ENCODE peak calls at places on chromosomes 4 and X, in nine cellular contexts. One of them, this sample, is unnamed.

GRCh38 chr4:120922390-120923200 is at the start of gene PRDM5:
- DNase-seq in neural progenitor cell: peak; percentile 82
- DNase-seq in dorsolateral prefrontal cortex: no peak
- DNase-seq in nephron progenitor cell: peak; percentile 72
- DNase-seq in A549: peak; percentile 30
- DNase-seq in colonic mucosa: peak; percentile 60
- DNase-seq in GM13976: peak; percentile 35
- DNase-seq in endodermal cell: peak; percentile 89
- DNase-seq in heart right ventricle: peak; percentile 57
- DNase-seq in this sample: peak; percentile 65

GRCh38 chr4:124060261-124060918 is 652.1 kb downstream of the ANKRD50 start:
- DNase-seq in neural progenitor cell: no peak
- DNase-seq in dorsolateral prefrontal cortex: no peak
- DNase-seq in nephron progenitor cell: no peak
- DNase-seq in A549: no peak
- DNase-seq in colonic mucosa: peak; percentile 29
- DNase-seq in GM13976: no peak
- DNase-seq in endodermal cell: no peak
- DNase-seq in heart right ventricle: peak; percentile 73
- DNase-seq in this sample: no peak

GRCh38 chr4:99352602-99353580 is at the start of gene ADH1C:
- DNase-seq in neural progenitor cell: no peak
- DNase-seq in dorsolateral prefrontal cortex: no peak
- DNase-seq in nephron progenitor cell: no peak
- DNase-seq in A549: no peak
- DNase-seq in colonic mucosa: peak; percentile 71
- DNase-seq in GM13976: no peak
- DNase-seq in endodermal cell: no peak
- DNase-seq in heart right ventricle: peak; percentile 23
- DNase-seq in this sample: no peak

GRCh38 chrX:1524874-1525582 is 12.0 kb downstream of the P2RY8 start:
- DNase-seq in neural progenitor cell: no peak
- DNase-seq in dorsolateral prefrontal cortex: no peak
- DNase-seq in nephron progenitor cell: no peak
- DNase-seq in A549: no peak
- DNase-seq in colonic mucosa: no peak
- DNase-seq in GM13976: no peak
- DNase-seq in endodermal cell: no peak
- DNase-seq in heart right ventricle: no peak
- DNase-seq in this sample: no peak

GRCh38 chr4:99564921-99565320 is 1.1 kb upstream of the TRMT10A start:
- DNase-seq in neural progenitor cell: no peak
- DNase-seq in dorsolateral prefrontal cortex: no peak
- DNase-seq in nephron progenitor cell: no peak
- DNase-seq in A549: no peak
- DNase-seq in colonic mucosa: no peak
- DNase-seq in GM13976: no peak
- DNase-seq in endodermal cell: no peak
- DNase-seq in heart right ventricle: no peak
- DNase-seq in this sample: no peak

GRCh38 chrX:20240201-20240600 is 26.5 kb downstream of the RPS6KA3 start:
- DNase-seq in neural progenitor cell: no peak
- DNase-seq in dorsolateral prefrontal cortex: no peak
- DNase-seq in nephron progenitor cell: no peak
- DNase-seq in A549: no peak
- DNase-seq in colonic mucosa: no peak
- DNase-seq in GM13976: no peak
- DNase-seq in endodermal cell: no peak
- DNase-seq in heart right ventricle: no peak
- DNase-seq in this sample: no peak

GRCh38 chrX:93874554-93874953 is 200.5 kb downstream of the FAM133A start:
- DNase-seq in neural progenitor cell: peak; percentile 77
- DNase-seq in dorsolateral prefrontal cortex: no peak
- DNase-seq in nephron progenitor cell: peak; percentile 50
- DNase-seq in A549: no peak
- DNase-seq in colonic mucosa: peak; percentile 22
- DNase-seq in GM13976: no peak
- DNase-seq in endodermal cell: peak; percentile 68
- DNase-seq in heart right ventricle: no peak
- DNase-seq in this sample: no peak

GRCh38 chr4:8920969-8921368 is 49.3 kb upstream of the HMX1 start:
- DNase-seq in neural progenitor cell: no peak
- DNase-seq in dorsolateral prefrontal cortex: no peak
- DNase-seq in nephron progenitor cell: no peak
- DNase-seq in A549: no peak
- DNase-seq in colonic mucosa: peak; percentile 12
- DNase-seq in GM13976: no peak
- DNase-seq in endodermal cell: no peak
- DNase-seq in heart right ventricle: no peak
- DNase-seq in this sample: no peak

GRCh38 chrX:23127586-23127985 is 127.8 kb downstream of the DDX53 start:
- DNase-seq in neural progenitor cell: no peak
- DNase-seq in dorsolateral prefrontal cortex: no peak
- DNase-seq in nephron progenitor cell: no peak
- DNase-seq in A549: no peak
- DNase-seq in colonic mucosa: no peak
- DNase-seq in GM13976: no peak
- DNase-seq in endodermal cell: no peak
- DNase-seq in heart right ventricle: no peak
- DNase-seq in this sample: no peak

GRCh38 chrX:8314881-8315280 is 143.8 kb upstream of the VCX2 start:
- DNase-seq in neural progenitor cell: no peak
- DNase-seq in dorsolateral prefrontal cortex: no peak
- DNase-seq in nephron progenitor cell: no peak
- DNase-seq in A549: no peak
- DNase-seq in colonic mucosa: no peak
- DNase-seq in GM13976: no peak
- DNase-seq in endodermal cell: no peak
- DNase-seq in heart right ventricle: no peak
- DNase-seq in this sample: no peak

GRCh38 chrX:8323356-8323755 is 141.3 kb upstream of the VCX3B start:
- DNase-seq in neural progenitor cell: no peak
- DNase-seq in dorsolateral prefrontal cortex: no peak
- DNase-seq in nephron progenitor cell: no peak
- DNase-seq in A549: no peak
- DNase-seq in colonic mucosa: no peak
- DNase-seq in GM13976: no peak
- DNase-seq in endodermal cell: peak; percentile 51
- DNase-seq in heart right ventricle: no peak
- DNase-seq in this sample: no peak

DNA sequence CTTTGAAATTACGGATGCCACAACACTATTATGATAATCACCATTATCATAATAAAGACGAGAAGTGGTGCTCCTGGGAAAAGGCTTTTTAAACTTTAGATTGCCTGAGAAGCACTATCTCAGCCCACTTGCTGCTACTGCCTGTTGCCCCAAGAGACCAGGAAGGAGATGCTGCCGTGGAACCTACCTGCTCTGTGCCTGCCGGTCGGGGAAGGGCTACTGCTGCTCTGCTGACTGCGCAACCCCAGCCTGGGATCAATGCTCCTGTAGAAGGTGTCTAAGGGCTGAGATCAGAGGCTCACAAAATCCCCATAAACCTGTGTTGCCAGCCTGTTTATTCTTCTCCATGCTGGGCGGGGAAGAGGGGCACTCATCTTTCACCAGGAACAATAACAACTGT is 145.3 kb upstream of the VCX3B start:
- DNase-seq in neural progenitor cell: no peak
- DNase-seq in dorsolateral prefrontal cortex: no peak
- DNase-seq in nephron progenitor cell: no peak
- DNase-seq in A549: no peak
- DNase-seq in colonic mucosa: no peak
- DNase-seq in GM13976: no peak
- DNase-seq in endodermal cell: peak; percentile 55
- DNase-seq in heart right ventricle: no peak
- DNase-seq in this sample: no peak
- TF ChIP-seq CTCF in neural progenitor cell: no peak
- TF ChIP-seq CTCF in dorsolateral prefrontal cortex: no peak
- TF ChIP-seq CTCF in nephron progenitor cell: no peak
- TF ChIP-seq CTCF in A549: no peak
- TF ChIP-seq CTCF in colonic mucosa: no peak
- TF ChIP-seq CTCF in GM13976: no peak
- TF ChIP-seq CTCF in endodermal cell: no peak
- TF ChIP-seq CTCF in heart right ventricle: no peak
- TF ChIP-seq CTCF in this sample: no peak

GRCh38 chrX:136711147-136711546 is 63.2 kb downstream of the CD40LG start:
- DNase-seq in neural progenitor cell: peak; percentile 29
- DNase-seq in dorsolateral prefrontal cortex: no peak
- DNase-seq in nephron progenitor cell: peak; percentile 15
- DNase-seq in A549: peak; percentile 9
- DNase-seq in colonic mucosa: peak; percentile 27
- DNase-seq in GM13976: no peak
- DNase-seq in endodermal cell: peak; percentile 67
- DNase-seq in heart right ventricle: peak; percentile 15
- DNase-seq in this sample: peak; percentile 43
- TF ChIP-seq CTCF in neural progenitor cell: peak; percentile 45
- TF ChIP-seq CTCF in dorsolateral prefrontal cortex: peak; percentile 28
- TF ChIP-seq CTCF in nephron progenitor cell: no peak
- TF ChIP-seq CTCF in A549: peak; percentile 51
- TF ChIP-seq CTCF in colonic mucosa: peak; percentile 19
- TF ChIP-seq CTCF in GM13976: peak; percentile 29
- TF ChIP-seq CTCF in endodermal cell: peak; percentile 53
- TF ChIP-seq CTCF in heart right ventricle: no peak
- TF ChIP-seq CTCF in this sample: peak; percentile 49

GRCh38 chr4:891747-892146 is 40.4 kb downstream of the GAK start:
- DNase-seq in neural progenitor cell: peak; percentile 52
- DNase-seq in dorsolateral prefrontal cortex: no peak
- DNase-seq in nephron progenitor cell: peak; percentile 32
- DNase-seq in A549: peak; percentile 8
- DNase-seq in colonic mucosa: no peak
- DNase-seq in GM13976: no peak
- DNase-seq in endodermal cell: peak; percentile 86
- DNase-seq in heart right ventricle: no peak
- DNase-seq in this sample: no peak
- TF ChIP-seq CTCF in neural progenitor cell: peak; percentile 48
- TF ChIP-seq CTCF in dorsolateral prefrontal cortex: no peak
- TF ChIP-seq CTCF in nephron progenitor cell: peak; percentile 14
- TF ChIP-seq CTCF in A549: peak; percentile 11
- TF ChIP-seq CTCF in colonic mucosa: no peak
- TF ChIP-seq CTCF in GM13976: no peak
- TF ChIP-seq CTCF in endodermal cell: peak; percentile 67
- TF ChIP-seq CTCF in heart right ventricle: no peak
- TF ChIP-seq CTCF in this sample: no peak

GRCh38 chrX:16993791-16994318 is 47.4 kb downstream of the REPS2 start:
- DNase-seq in neural progenitor cell: peak; percentile 8
- DNase-seq in dorsolateral prefrontal cortex: no peak
- DNase-seq in nephron progenitor cell: no peak
- DNase-seq in A549: no peak
- DNase-seq in colonic mucosa: no peak
- DNase-seq in GM13976: no peak
- DNase-seq in endodermal cell: peak; percentile 65
- DNase-seq in heart right ventricle: no peak
- DNase-seq in this sample: no peak
- TF ChIP-seq CTCF in neural progenitor cell: peak; percentile 30
- TF ChIP-seq CTCF in dorsolateral prefrontal cortex: peak; percentile 11
- TF ChIP-seq CTCF in nephron progenitor cell: no peak
- TF ChIP-seq CTCF in A549: no peak
- TF ChIP-seq CTCF in colonic mucosa: no peak
- TF ChIP-seq CTCF in GM13976: no peak
- TF ChIP-seq CTCF in endodermal cell: peak; percentile 77
- TF ChIP-seq CTCF in heart right ventricle: no peak
- TF ChIP-seq CTCF in this sample: no peak

DNA sequence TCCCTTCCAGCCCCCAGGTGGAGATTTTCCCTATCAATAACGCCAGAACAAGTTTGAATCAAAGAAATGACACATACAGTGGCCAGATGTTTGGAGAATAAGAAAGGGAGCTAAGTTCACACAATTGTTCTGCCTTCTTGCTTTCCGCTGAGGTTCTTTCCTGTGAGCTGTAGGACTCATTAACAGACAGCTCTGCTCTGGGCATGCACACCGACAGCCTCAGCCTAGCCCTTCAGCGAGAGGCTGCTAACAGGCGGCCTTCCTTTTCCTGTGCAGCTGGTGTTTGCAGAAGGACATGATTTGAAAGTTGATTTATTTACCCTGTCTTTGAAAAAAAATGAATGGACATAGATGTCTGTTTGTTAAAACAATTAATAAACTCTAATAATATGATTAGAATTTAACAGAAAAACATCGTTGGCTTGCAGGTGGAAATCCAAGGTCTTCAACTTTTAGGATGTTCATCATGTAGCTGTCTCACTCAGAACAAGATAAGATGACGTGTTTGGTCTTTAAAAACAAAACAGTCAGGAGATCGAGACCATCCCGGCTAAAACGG is 183.3 kb downstream of the KDR start:
- DNase-seq in neural progenitor cell: peak; percentile 33
- DNase-seq in dorsolateral prefrontal cortex: no peak
- DNase-seq in nephron progenitor cell: no peak
- DNase-seq in A549: no peak
- DNase-seq in colonic mucosa: no peak
- DNase-seq in GM13976: no peak
- DNase-seq in endodermal cell: no peak
- DNase-seq in heart right ventricle: peak; percentile 36
- DNase-seq in this sample: no peak
- TF ChIP-seq CTCF in neural progenitor cell: no peak
- TF ChIP-seq CTCF in dorsolateral prefrontal cortex: no peak
- TF ChIP-seq CTCF in nephron progenitor cell: no peak
- TF ChIP-seq CTCF in A549: no peak
- TF ChIP-seq CTCF in colonic mucosa: no peak
- TF ChIP-seq CTCF in GM13976: no peak
- TF ChIP-seq CTCF in endodermal cell: no peak
- TF ChIP-seq CTCF in heart right ventricle: no peak
- TF ChIP-seq CTCF in this sample: no peak

GRCh38 chr4:118326585-118326984 is 26.2 kb downstream of the PRSS12 start:
- DNase-seq in neural progenitor cell: no peak
- DNase-seq in dorsolateral prefrontal cortex: no peak
- DNase-seq in nephron progenitor cell: no peak
- DNase-seq in A549: no peak
- DNase-seq in colonic mucosa: no peak
- DNase-seq in GM13976: no peak
- DNase-seq in endodermal cell: no peak
- DNase-seq in heart right ventricle: no peak
- DNase-seq in this sample: no peak
- TF ChIP-seq CTCF in neural progenitor cell: no peak
- TF ChIP-seq CTCF in dorsolateral prefrontal cortex: no peak
- TF ChIP-seq CTCF in nephron progenitor cell: no peak
- TF ChIP-seq CTCF in A549: no peak
- TF ChIP-seq CTCF in colonic mucosa: no peak
- TF ChIP-seq CTCF in GM13976: no peak
- TF ChIP-seq CTCF in endodermal cell: no peak
- TF ChIP-seq CTCF in heart right ventricle: no peak
- TF ChIP-seq CTCF in this sample: no peak

DNA sequence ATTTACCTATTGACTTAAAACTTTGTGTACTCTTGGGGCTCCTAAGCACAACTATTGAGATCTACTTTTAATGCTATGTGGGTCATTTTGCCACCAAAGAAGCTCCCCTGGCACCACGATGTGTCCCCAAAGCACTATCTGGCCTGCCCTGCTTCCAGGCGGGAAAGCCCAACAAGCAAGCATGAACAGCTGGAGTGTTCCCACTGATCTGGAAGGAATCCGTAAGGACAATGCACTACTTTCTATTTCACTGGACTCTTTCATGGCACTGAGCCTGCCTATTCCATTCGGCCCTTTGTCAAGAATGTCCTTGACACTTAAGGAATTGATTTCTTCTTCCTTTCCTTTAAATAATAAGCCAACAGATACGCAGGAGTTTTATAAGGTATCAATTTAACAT is 38.8 kb downstream of the GRIA3 start:
- DNase-seq in neural progenitor cell: peak; percentile 9
- DNase-seq in dorsolateral prefrontal cortex: no peak
- DNase-seq in nephron progenitor cell: no peak
- DNase-seq in A549: no peak
- DNase-seq in colonic mucosa: no peak
- DNase-seq in GM13976: no peak
- DNase-seq in endodermal cell: no peak
- DNase-seq in heart right ventricle: no peak
- DNase-seq in this sample: no peak
- TF ChIP-seq CTCF in neural progenitor cell: no peak
- TF ChIP-seq CTCF in dorsolateral prefrontal cortex: no peak
- TF ChIP-seq CTCF in nephron progenitor cell: no peak
- TF ChIP-seq CTCF in A549: no peak
- TF ChIP-seq CTCF in colonic mucosa: no peak
- TF ChIP-seq CTCF in GM13976: no peak
- TF ChIP-seq CTCF in endodermal cell: no peak
- TF ChIP-seq CTCF in heart right ventricle: no peak
- TF ChIP-seq CTCF in this sample: no peak